ENCODE peak calls at places on chromosomes 5 and 9, in four cellular contexts. S, D, J and A are unnamed samples.

GRCh38 chr5:100860407-100860806 is 42.7 kb downstream of the ST8SIA4 start:
- DNase-seq in D (no peak), J (no peak), S (no peak), A (no peak)

GRCh38 chr9:26744362-26744965 is 148.1 kb downstream of the CAAP1 start:
- DNase-seq in J (no peak), D (peak), S (no peak), A (peak)

GRCh38 chr5:157359350-157359910 is 93.5 kb downstream of the CYFIP2 start:
- DNase-seq in D (no peak), S (no peak), J (no peak), A (no peak)

GRCh38 chr5:138364576-138364975 is 12.1 kb downstream of the KDM3B start:
- DNase-seq in J (no peak), D (no peak), S (no peak), A (no peak)

GRCh38 chr5:94245608-94246007 is 372.8 kb downstream of the KIAA0825 start:
- DNase-seq in J (no peak), D (no peak), S (no peak), A (peak)

GRCh38 chr5:115577329-115577728 is 24.9 kb downstream of the TICAM2 start:
- DNase-seq in J (no peak), S (no peak), D (no peak), A (no peak)

GRCh38 chr5:175383350-175383749 is 60.6 kb downstream of the DRD1 start:
- DNase-seq in S (no peak), D (no peak), J (no peak), A (no peak)

GRCh38 chr5:109156885-109157284 is 252.9 kb downstream of the PJA2 start:
- DNase-seq in J (no peak), D (no peak), S (no peak), A (no peak)

GRCh38 chr5:96718635-96719077 is 56.5 kb downstream of the CAST start:
- DNase-seq in S (no peak), D (no peak), J (no peak), A (no peak)

GRCh38 chr9:127344373-127344995 is 52.5 kb upstream of the SLC2A8 start:
- DNase-seq in S (no peak), D (no peak), J (no peak), A (peak)

GRCh38 chr5:112929336-112930081 is 7.5 kb upstream of the REEP5 start:
- DNase-seq in S (peak), D (no peak), J (no peak), A (peak)

DNA sequence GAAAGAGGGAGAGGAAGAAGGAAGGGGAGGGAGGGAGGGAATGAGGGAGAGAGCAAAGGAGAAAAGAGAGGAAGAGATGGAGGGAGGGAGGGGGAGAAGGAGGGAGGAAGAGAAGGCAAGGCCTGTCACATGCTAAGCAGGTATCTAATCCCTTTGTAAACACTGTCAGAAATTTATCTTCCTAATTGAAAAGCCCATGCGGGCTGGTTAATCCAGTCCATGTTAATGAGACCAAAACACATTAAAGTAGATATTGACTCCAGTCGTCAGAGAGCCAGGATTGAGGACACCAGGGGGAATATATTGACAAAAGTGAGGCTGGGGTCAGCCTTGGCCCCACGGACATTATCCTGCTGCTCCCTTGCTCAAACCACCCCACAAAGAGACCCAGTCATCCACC is 37.4 kb upstream of the ALDH1B1 start:
- DNase-seq in J (no peak), D (no peak), S (no peak), A (no peak)
- TF ChIP-seq FOS in J (no peak), D (no peak), S (no peak), A (no peak)

GRCh38 chr9:117414906-117415583 is at the start of gene ASTN2:
- DNase-seq in D (no peak), S (no peak), J (no peak), A (no peak)

GRCh38 chr9:117412841-117413240 is 2.0 kb downstream of the ASTN2 start:
- DNase-seq in D (no peak), S (no peak), J (no peak), A (no peak)

GRCh38 chr9:117414220-117414905 is 494 bp downstream of the ASTN2 start:
- DNase-seq in D (no peak), S (no peak), J (no peak), A (no peak)

GRCh38 chr9:117412006-117412715 is 2.7 kb downstream of the ASTN2 start:
- DNase-seq in S (no peak), J (no peak), D (no peak), A (no peak)

DNA sequence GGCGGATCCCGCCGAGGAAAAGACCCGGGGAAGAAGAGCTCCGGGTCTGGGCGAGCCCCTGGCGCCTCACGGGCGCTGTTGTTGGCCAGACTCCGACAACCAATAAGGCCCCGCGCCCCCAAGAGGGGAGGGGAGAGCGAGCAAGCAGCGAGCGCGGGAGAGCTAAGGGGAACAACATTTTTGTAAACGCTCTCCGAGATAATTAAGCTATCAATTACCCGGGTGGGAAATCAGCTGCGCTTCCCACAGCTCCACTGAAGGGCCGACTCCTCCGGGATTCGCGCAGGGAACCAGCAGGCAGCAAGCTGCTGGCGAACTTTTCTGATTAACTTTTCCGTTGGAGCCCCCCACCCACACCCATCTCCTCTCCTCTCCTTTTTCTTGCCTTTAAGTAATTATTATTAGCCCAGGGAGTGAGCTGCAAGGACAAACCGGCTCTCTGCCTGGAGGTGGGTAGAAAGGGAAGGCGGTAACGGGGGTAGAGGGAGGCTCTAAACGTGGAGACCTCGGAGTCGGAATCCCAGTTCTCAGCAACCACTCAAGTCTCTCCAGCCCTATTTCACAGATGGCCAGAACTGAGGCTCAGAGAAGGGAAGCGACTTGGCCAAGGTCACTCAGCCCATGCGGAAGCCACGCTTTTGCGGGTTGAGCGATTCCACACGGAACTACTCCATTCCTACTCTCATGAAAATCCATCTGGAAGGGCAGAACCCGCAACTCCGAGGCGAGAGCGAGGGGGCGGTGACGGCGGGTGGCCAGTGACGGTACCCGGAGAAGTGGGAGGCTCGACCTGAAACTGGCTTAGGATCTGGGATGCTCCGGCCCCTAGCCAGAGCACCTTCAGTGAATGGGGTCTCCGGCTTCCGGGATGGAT is 1.3 kb downstream of the ASTN2 start:
- DNase-seq in J (no peak), S (no peak), D (no peak), A (no peak)
- TF ChIP-seq FOS in J (no peak), S (no peak), D (no peak), A (no peak)

GRCh38 chr9:14029811-14030210 is 284.1 kb downstream of the NFIB start:
- DNase-seq in D (peak), S (no peak), J (no peak), A (no peak)

GRCh38 chr9:14031015-14031414 is 282.9 kb downstream of the NFIB start:
- DNase-seq in J (no peak), D (peak), S (no peak), A (peak)

GRCh38 chr9:14031761-14032279 is 282.1 kb downstream of the NFIB start:
- DNase-seq in D (peak), J (no peak), S (no peak), A (no peak)

GRCh38 chr9:14033067-14033466 is 280.9 kb downstream of the NFIB start:
- DNase-seq in S (no peak), D (no peak), J (no peak), A (no peak)

GRCh38 chr9:14030350-14030823 is 283.6 kb downstream of the NFIB start:
- DNase-seq in S (no peak), J (no peak), D (peak), A (peak)
- TF ChIP-seq FOS in S (no peak), J (no peak), D (no peak), A (no peak)

GRCh38 chr9:136528716-136529341 is 17.0 kb downstream of the NOTCH1 start:
- DNase-seq in S (no peak), D (no peak), J (no peak), A (no peak)

GRCh38 chr9:136531186-136531903 is 14.5 kb downstream of the NOTCH1 start:
- DNase-seq in D (no peak), J (no peak), S (no peak), A (no peak)

GRCh38 chr9:136530472-136531089 is 15.3 kb downstream of the NOTCH1 start:
- DNase-seq in D (peak), J (no peak), S (no peak), A (no peak)

GRCh38 chr9:136527721-136528710 is 17.8 kb downstream of the NOTCH1 start:
- DNase-seq in J (peak), D (no peak), S (no peak), A (no peak)

GRCh38 chr9:136529516-136530471 is 16.1 kb downstream of the NOTCH1 start:
- DNase-seq in J (no peak), D (peak), S (no peak), A (no peak)
- TF ChIP-seq FOS in J (no peak), D (no peak), S (no peak), A (no peak)

DNA sequence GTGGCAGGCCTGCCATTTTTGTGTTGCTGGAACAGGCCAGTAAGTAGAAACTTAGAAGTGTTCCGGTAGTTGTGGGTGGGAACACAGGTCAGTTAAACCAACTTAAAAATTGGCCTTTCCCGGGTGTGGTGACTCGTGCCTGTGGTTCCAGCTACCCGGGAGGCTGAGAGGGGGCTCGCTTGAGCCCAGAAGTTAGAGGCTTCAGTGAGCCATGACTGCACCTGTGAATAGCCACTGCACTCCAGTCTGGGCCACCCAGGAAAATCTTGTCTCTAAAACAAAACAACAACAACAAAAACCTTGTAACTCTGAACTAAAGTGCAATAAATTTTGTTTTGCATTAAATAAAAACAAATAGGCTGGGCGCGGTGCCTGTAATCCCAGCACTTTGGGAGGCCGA is 1.4 kb upstream of the NHP2 start:
- DNase-seq in J (no peak), S (no peak), D (no peak), A (peak)
- TF ChIP-seq FOS in J (no peak), S (no peak), D (no peak), A (no peak)

GRCh38 chr5:91486638-91487037 is 103.5 kb upstream of the ARRDC3 start:
- DNase-seq in S (no peak), J (no peak), D (no peak), A (peak)
- TF ChIP-seq FOS in S (no peak), J (no peak), D (no peak), A (no peak)

GRCh38 chr9:121073038-121073437 is 1.7 kb upstream of the CNTRL start:
- DNase-seq in D (peak), S (no peak), J (no peak), A (peak)
- TF ChIP-seq FOS in D (no peak), S (no peak), J (no peak), A (no peak)

GRCh38 chr9:115350548-115350947 is 232.6 kb upstream of the TNC start:
- DNase-seq in D (no peak), S (no peak), J (no peak), A (peak)
- TF ChIP-seq FOS in D (no peak), S (no peak), J (no peak), A (no peak)

GRCh38 chr9:90285946-90286345 is 356.7 kb downstream of the DIRAS2 start:
- DNase-seq in J (no peak), D (no peak), S (no peak), A (no peak)
- TF ChIP-seq FOS in J (no peak), D (no peak), S (no peak), A (no peak)

GRCh38 chr5:89437450-89438435 is 554.8 kb upstream of the MEF2C start:
- DNase-seq in S (no peak), J (no peak), D (no peak), A (no peak)
- TF ChIP-seq FOS in S (no peak), J (no peak), D (no peak), A (no peak)